ENCODE peak calls at places on chromosome 21, in eight cellular contexts. O is stimulated activated CD8-positive, alpha-beta memory T cell treated with anti-CD3 and anti-CD28 coated beads, Interleukin-4, amount 100 ng/mL, for 4 hours; A is foreskin fibroblast; Z is activated naive CD4-positive, alpha-beta T cell; M is fibroblast of pulmonary artery; D is A549; S is M059J; U is left ventricle myocardium superior. C is an unnamed sample.

GRCh38 chr21:31710586-31710985 is 21.3 kb downstream of the SCAF4 start:
- DNase-seq in O (no peak), A (peak), Z (no peak), M (peak), D (no peak), S (peak), U (no peak), C (no peak)

GRCh38 chr21:46081862-46082637 is 15.9 kb upstream of the COL6A2 start:
- DNase-seq in O (no peak), A (no peak), Z (no peak), M (no peak), D (no peak), S (no peak), U (no peak), C (no peak)

GRCh38 chr21:26041441-26042180 is 129.0 kb downstream of the APP start:
- DNase-seq in O (no peak), A (peak), Z (no peak), M (peak), D (no peak), S (peak), U (no peak), C (peak)

GRCh38 chr21:14603202-14603601 is 57.1 kb upstream of the SAMSN1 start:
- DNase-seq in O (no peak), A (no peak), Z (no peak), M (peak), D (no peak), S (peak), U (no peak), C (no peak)

GRCh38 chr21:45006536-45007079 is 66.8 kb downstream of the SLX9 start:
- DNase-seq in O (no peak), A (no peak), Z (no peak), M (no peak), D (no peak), S (no peak), U (peak), C (no peak)

GRCh38 chr21:45857761-45858160 is 123.8 kb upstream of the COL6A1 start:
- DNase-seq in O (no peak), A (no peak), Z (no peak), M (no peak), D (no peak), S (no peak), U (no peak), C (no peak)

GRCh38 chr21:45582128-45582527 is 39.9 kb upstream of the SLC19A1 start:
- DNase-seq in O (no peak), A (no peak), Z (no peak), M (no peak), D (no peak), S (no peak), U (no peak), C (no peak)

GRCh38 chr21:41213081-41213480 is 45.1 kb downstream of the BACE2 start:
- DNase-seq in O (no peak), A (no peak), Z (no peak), M (no peak), D (no peak), S (no peak), U (no peak), C (peak)

GRCh38 chr21:38323721-38324591 is 67.2 kb downstream of the KCNJ15 start:
- DNase-seq in O (no peak), A (peak), Z (no peak), M (peak), D (peak), S (peak), U (no peak), C (peak)

GRCh38 chr21:42319368-42319767 is 4.2 kb upstream of the TFF3 start:
- DNase-seq in O (no peak), A (no peak), Z (no peak), M (no peak), D (no peak), S (no peak), U (no peak), C (no peak)

GRCh38 chr21:44051462-44051941 is 39.4 kb downstream of the TRAPPC10 start:
- DNase-seq in O (no peak), A (no peak), Z (no peak), M (peak), D (no peak), S (no peak), U (peak), C (peak)

GRCh38 chr21:14259669-14260458 is 43.9 kb downstream of the RBM11 start:
- DNase-seq in O (no peak), A (peak), Z (no peak), M (peak), D (peak), S (peak), U (no peak), C (peak)

GRCh38 chr21:32350981-32351380 is 41.8 kb downstream of the URB1 start:
- DNase-seq in O (no peak), A (no peak), Z (no peak), M (no peak), D (no peak), S (no peak), U (no peak), C (no peak)

GRCh38 chr21:41363370-41364270 is 1.8 kb downstream of the MX2 start:
- DNase-seq in O (no peak), A (no peak), Z (no peak), M (no peak), D (no peak), S (peak), U (no peak), C (no peak)

GRCh38 chr21:44985441-44986401 is 45.9 kb downstream of the SLX9 start:
- DNase-seq in O (no peak), A (no peak), Z (no peak), M (no peak), D (no peak), S (no peak), U (peak), C (no peak)

GRCh38 chr21:34877485-34878128 is 171.5 kb downstream of the RUNX1 start:
- DNase-seq in O (no peak), A (no peak), Z (no peak), M (no peak), D (no peak), S (no peak), U (no peak), C (no peak)

GRCh38 chr21:31383770-31384169 is 39.7 kb upstream of the TIAM1 start:
- DNase-seq in O (no peak), A (no peak), Z (no peak), M (no peak), D (no peak), S (no peak), U (no peak), C (no peak)

GRCh38 chr21:32771134-32771523 is 426 bp downstream of the PAXBP1 start:
- DNase-seq in O (peak), A (peak), Z (peak), M (peak), D (peak), S (peak), U (peak), C (peak)

GRCh38 chr21:44755227-44755626 is 43.9 kb upstream of the TSPEAR start:
- DNase-seq in O (no peak), A (no peak), Z (no peak), M (peak), D (no peak), S (no peak), U (no peak), C (no peak)

GRCh38 chr21:45482899-45483821 is 59.1 kb downstream of the SLC19A1 start:
- DNase-seq in O (no peak), A (no peak), Z (no peak), M (no peak), D (no peak), S (no peak), U (no peak), C (no peak)

GRCh38 chr21:20999567-21000169 is 1.5 kb downstream of the NCAM2 start:
- DNase-seq in O (no peak), A (peak), Z (no peak), M (peak), D (peak), S (peak), U (no peak), C (peak)

GRCh38 chr21:15741510-15741909 is 11.7 kb downstream of the USP25 start:
- DNase-seq in O (no peak), A (no peak), Z (no peak), M (peak), D (no peak), S (peak), U (no peak), C (no peak)

GRCh38 chr21:45103966-45104520 is 29.7 kb downstream of the ADARB1 start:
- DNase-seq in O (no peak), A (no peak), Z (no peak), M (no peak), D (no peak), S (no peak), U (no peak), C (no peak)

GRCh38 chr21:41932191-41932575 is 21.6 kb downstream of the C2CD2 start:
- DNase-seq in O (no peak), A (peak), Z (no peak), M (peak), D (peak), S (peak), U (no peak), C (no peak)

GRCh38 chr21:41751621-41752020 is 15.2 kb downstream of the RIPK4 start:
- DNase-seq in O (no peak), A (no peak), Z (no peak), M (no peak), D (no peak), S (no peak), U (no peak), C (peak)

GRCh38 chr21:45607021-45607921 is 36.3 kb upstream of the PCBP3 start:
- DNase-seq in O (no peak), A (no peak), Z (peak), M (peak), D (peak), S (peak), U (no peak), C (peak)

GRCh38 chr21:45403133-45403824 is 1.7 kb upstream of the COL18A1 start:
- DNase-seq in O (no peak), A (no peak), Z (no peak), M (no peak), D (no peak), S (no peak), U (peak), C (no peak)

GRCh38 chr21:32757804-32758203 is 13.8 kb downstream of the PAXBP1 start:
- DNase-seq in O (no peak), A (no peak), Z (no peak), M (no peak), D (no peak), S (no peak), U (no peak), C (no peak)